ENCODE peak calls at places on chromosomes 16 and 17, in seven cellular contexts. S is OCI-LY7, K is PC-3, X is HCT116, M is GM23338, N is GM23248, Y is hepatocyte. U is an unnamed sample.

GRCh38 chr17:61276806-61277205 is 122.8 kb upstream of the TBX2 start:
- DNase-seq in S (no peak), N (no peak), M (no peak), K (no peak), Y (no peak), X (no peak), U (no peak)

GRCh38 chr16:57529324-57530103 is 6.9 kb downstream of the CCDC102A start:
- DNase-seq in K (no peak), X (no peak), S (no peak), N (no peak), Y (no peak), M (peak), U (no peak)

GRCh38 chr16:49856741-49857330 is 924 bp upstream of the ZNF423 start:
- DNase-seq in S (peak), Y (peak), K (peak), X (peak), N (peak), M (peak), U (peak)

GRCh38 chr17:49486012-49486641 is 9.0 kb upstream of the NGFR start:
- DNase-seq in N (no peak), M (peak), X (no peak), S (no peak), K (no peak), Y (peak), U (peak)

GRCh38 chr17:30950669-30951399 is 20.0 kb upstream of the RNF135 start:
- DNase-seq in S (no peak), M (no peak), Y (peak), K (peak), N (peak), X (no peak), U (no peak)

GRCh38 chr16:30394603-30395154 is 541 bp upstream of the ZNF48 start:
- DNase-seq in K (no peak), X (no peak), M (peak), S (no peak), N (peak), Y (peak), U (peak)

GRCh38 chr17:75558666-75559530 is 28.7 kb upstream of the MYO15B start:
- DNase-seq in N (no peak), S (no peak), K (no peak), M (peak), X (no peak), Y (no peak), U (no peak)

GRCh38 chr16:19115148-19116021 is 1.6 kb downstream of the ITPRIPL2 start:
- DNase-seq in N (no peak), X (no peak), Y (no peak), S (no peak), M (peak), K (no peak), U (no peak)

GRCh38 chr16:2331932-2332267 is 8.6 kb downstream of the ABCA3 start:
- DNase-seq in K (no peak), M (no peak), S (no peak), N (no peak), X (no peak), Y (no peak), U (no peak)

GRCh38 chr17:42118126-42118510 is 3.0 kb downstream of the KAT2A start:
- DNase-seq in X (no peak), N (no peak), M (no peak), Y (no peak), K (no peak), S (no peak), U (no peak)

GRCh38 chr16:10314811-10315210 is 71.0 kb upstream of the ATF7IP2 start:
- DNase-seq in K (peak), N (peak), Y (no peak), X (no peak), S (peak), M (no peak), U (no peak)

GRCh38 chr16:23408242-23409201 is 44.5 kb downstream of the COG7 start:
- DNase-seq in N (peak), K (peak), X (no peak), M (peak), S (no peak), Y (peak), U (peak)

GRCh38 chr17:80614320-80614719 is 69.7 kb downstream of the RPTOR start:
- DNase-seq in X (no peak), S (no peak), Y (no peak), N (no peak), K (no peak), M (no peak), U (no peak)

GRCh38 chr17:40921026-40921425 is 16.4 kb downstream of the KRT23 start:
- DNase-seq in S (no peak), N (peak), X (no peak), M (no peak), K (peak), Y (no peak), U (no peak)

GRCh38 chr16:58814348-58814801 is 80.3 kb upstream of the GOT2 start:
- DNase-seq in X (peak), S (peak), K (peak), Y (peak), M (peak), N (peak), U (peak)

DNA sequence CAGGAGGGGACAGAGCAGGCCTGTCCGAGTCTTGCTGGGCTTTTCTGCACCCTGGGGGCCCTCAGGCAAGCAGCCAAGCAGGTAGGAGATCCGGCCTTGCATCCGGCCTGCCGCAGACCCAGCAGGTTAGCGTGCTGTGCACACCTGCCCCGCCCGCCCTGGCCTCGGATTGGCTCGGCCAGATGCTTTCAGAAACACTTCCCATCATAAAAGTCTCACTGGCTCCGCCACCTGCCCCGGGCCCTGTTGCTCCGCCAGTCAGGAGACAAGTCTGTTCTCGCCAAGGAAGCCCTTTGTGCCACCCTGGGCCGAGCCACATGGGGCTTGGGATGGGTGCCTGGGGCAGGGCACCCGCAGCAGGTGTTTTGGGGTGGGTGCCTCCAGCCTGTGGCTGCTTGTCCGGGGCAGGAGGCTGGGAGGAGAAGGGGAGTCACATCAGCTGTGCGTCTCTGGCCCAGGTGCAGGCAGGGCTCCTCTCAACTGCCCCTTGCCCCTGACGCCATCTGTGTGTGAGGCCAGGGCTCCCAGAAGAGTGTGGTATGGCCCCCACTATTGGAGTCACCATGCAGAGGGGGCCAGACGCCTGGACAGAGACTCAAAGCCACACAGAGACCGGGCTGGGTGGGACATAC is 228.2 kb upstream of the GSE1 start:
- DNase-seq in M (peak), X (no peak), S (no peak), K (peak), N (no peak), Y (peak), U (no peak)
- H2AFZ ChIP-seq in M (no peak), X (no peak), S (no peak), K (no peak), N (no peak), Y (no peak), U (no peak)

DNA sequence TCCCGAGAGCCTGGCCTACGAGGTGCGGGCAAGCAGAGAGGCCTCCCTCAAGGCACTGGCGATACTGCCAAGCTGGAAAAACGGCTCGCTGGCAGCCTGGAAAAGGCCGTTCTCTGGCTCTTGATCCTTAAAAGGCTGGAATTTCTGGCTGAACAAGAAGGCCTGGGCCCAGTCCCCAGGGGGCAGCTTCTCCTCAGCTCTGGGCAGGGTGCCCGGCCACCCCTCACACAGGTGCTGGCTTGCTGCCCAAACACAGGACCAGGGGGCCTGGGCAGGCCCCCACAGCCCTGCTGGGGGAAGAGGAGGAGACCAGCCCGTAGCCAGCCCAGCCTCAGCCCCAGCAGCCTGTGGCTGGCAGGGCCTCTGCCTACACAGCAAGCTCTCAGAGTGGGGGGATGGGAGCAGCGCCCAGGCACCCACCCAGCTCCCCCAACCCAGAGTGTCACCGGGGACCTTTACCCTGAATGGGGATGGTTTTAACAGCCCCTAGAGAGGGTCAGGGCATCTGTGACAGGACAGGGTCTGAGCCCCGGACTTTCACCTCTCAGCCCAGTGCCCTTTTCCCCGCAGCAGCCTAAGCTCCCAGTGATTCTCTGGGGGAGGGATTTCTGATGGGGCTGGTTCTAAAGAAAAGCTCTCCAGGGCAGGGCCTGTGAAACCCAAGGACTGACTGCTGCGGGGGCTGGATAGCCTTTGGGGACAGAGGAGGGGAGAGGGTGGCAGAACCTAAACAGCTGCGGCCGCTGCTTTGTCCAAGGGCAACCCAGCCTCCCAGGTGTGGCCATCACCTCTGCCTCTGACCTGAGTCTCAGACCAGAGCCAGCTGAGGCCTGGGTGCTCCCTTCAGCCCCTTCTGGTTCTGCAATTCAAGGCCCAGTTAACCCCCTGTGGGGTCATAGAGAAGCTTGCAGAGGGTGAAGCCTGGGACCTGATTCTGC is 38.6 kb upstream of the TOB1 start:
- DNase-seq in Y (peak), N (peak), K (peak), M (no peak), X (no peak), S (peak), U (peak)
- TF ChIP-seq EZH2phosphoT487 in Y (no peak), N (no peak), K (no peak), M (no peak), X (no peak), S (no peak), U (no peak)

GRCh38 chr16:874366-875181 is 74.0 kb upstream of the GNG13 start:
- DNase-seq in N (no peak), Y (no peak), K (no peak), X (no peak), S (no peak), M (no peak), U (no peak)

GRCh38 chr16:875182-876040 is 74.9 kb upstream of the GNG13 start:
- DNase-seq in N (no peak), S (no peak), M (no peak), Y (no peak), K (no peak), X (no peak), U (no peak)

GRCh38 chr16:877242-878065 is 76.9 kb upstream of the GNG13 start:
- DNase-seq in S (no peak), X (no peak), Y (no peak), N (no peak), M (no peak), K (no peak), U (no peak)

GRCh38 chr16:876523-877241 is 76.1 kb upstream of the GNG13 start:
- DNase-seq in K (no peak), X (no peak), M (no peak), Y (no peak), S (no peak), N (no peak), U (no peak)

DNA sequence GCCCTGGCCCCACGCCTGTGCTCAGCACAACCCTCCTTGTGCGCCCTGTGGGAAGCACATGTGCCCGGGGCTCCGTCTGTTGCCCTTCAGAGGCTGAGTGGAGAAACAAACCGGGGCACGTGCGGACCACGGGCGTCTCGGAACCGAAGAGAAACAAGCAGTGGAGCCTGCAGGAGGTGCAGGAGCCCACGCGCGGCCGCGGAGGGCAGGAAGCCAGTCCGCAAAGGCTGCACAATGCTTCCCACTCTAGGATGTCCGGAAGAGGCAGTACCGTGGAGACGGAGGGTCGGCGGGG is 75.5 kb upstream of the GNG13 start:
- DNase-seq in Y (no peak), X (no peak), S (no peak), M (no peak), K (no peak), N (no peak), U (no peak)
- H3K27ac ChIP-seq in Y (no peak), X (no peak), S (no peak), M (no peak), K (no peak), N (no peak), U (no peak)

GRCh38 chr17:65175952-65176351 is 38.8 kb downstream of the RGS9 start:
- DNase-seq in Y (no peak), N (no peak), X (no peak), K (no peak), M (no peak), S (peak), U (no peak)

GRCh38 chr17:65172511-65173136 is 35.5 kb downstream of the RGS9 start:
- DNase-seq in X (no peak), K (no peak), S (no peak), N (no peak), Y (no peak), M (no peak), U (no peak)

GRCh38 chr17:65173284-65173793 is 36.2 kb downstream of the RGS9 start:
- DNase-seq in M (peak), N (peak), K (peak), Y (peak), X (no peak), S (peak), U (no peak)

GRCh38 chr17:65174974-65175373 is 37.8 kb downstream of the RGS9 start:
- DNase-seq in Y (no peak), K (no peak), N (no peak), S (no peak), X (no peak), M (no peak), U (no peak)

DNA sequence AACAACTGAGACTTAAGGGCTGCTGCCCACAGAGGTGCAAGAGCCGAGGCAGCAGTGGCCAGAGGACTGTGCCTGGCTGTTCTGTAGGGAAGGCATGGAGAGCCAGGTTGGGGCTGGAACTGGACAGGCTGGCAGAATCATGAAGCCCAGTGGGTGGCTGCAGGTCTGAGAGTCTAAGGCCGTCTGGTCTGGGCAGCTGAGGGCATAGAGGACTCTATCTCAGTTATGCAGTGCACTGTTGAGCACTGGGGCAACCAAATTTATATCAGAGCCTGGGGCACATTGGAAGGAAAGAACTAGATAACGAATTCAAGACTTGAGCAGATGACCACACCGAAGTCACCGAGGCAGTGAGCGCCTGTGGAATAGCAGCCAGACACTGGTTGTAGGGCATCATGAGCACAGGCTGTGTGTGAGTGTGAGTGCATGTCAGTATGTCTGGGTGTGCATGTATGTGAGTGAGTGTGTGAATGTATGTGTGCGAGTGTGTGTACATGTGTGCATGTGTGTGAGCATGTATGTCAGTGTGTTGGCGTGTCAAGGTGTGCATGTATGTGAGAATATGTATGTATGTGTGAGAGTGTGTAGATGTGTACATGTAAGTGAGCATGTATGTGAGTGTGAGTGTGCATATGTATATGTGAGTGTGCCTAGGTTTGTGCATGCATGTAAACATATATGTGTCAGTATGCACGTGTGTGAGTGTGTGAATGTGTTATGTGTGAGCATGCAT is 36.9 kb downstream of the RGS9 start:
- DNase-seq in X (no peak), S (no peak), K (no peak), N (no peak), M (no peak), Y (no peak), U (no peak)
- H2AFZ ChIP-seq in X (no peak), S (peak), K (no peak), N (no peak), M (peak), Y (no peak), U (no peak)

DNA sequence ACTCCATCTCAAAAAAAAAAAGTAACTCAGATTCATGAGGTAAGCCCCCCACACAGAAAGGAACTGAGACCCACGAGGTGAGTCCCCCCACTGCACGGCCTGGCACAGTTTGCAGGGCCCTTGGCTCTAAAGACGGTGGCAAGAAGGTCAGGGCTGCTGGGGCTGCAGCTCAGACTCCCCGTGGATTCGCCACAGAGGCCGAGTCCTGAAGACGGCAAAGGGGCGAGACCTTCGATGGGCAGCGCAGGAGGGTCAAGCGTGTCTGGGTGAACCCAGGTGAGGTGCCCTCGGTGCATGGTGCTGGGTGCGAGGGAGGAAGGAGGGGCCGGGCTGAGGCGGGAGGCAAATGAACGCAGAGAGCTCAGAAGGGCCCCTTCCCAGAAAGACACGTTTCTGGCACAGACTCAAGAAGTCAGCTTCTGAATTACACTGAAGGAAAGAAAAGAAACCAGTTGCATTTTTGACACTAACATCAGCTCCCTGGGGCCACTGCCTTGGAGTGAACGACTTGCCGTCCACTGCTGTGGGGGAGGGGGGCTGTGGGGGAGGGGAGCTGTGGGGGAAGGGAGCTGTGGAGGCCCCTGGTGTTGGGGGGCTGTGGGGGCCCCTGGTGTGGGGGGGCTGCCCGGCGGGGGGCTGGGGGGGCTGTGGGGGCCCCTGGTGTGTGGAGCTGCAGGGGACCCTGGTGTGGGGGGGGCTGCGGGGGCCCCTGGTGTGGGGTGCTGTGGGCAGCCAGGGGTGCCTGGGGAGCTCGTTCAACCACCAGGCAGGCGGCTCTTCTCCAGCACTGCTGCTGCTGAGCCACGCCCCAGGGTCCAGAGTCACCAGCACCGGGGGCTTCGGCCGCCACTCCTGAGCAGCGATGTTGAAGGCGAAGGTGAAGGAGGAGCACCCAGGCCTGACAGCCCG is 69.7 kb upstream of the METRNL start:
- DNase-seq in N (peak), Y (no peak), S (no peak), K (no peak), X (no peak), M (no peak), U (no peak)
- TF ChIP-seq EZH2phosphoT487 in N (no peak), Y (no peak), S (no peak), K (no peak), X (no peak), M (no peak), U (no peak)

GRCh38 chr16:370980-371728 is 816 bp upstream of the MRPL28 start:
- DNase-seq in X (no peak), Y (no peak), N (no peak), M (peak), S (no peak), K (no peak), U (no peak)
- H3K27ac ChIP-seq in X (peak), Y (peak), N (peak), M (peak), S (peak), K (no peak), U (no peak)

U was measured in neural progenitor cell.